ENCODE peak calls at places on chromosomes 11 and 22, in seven cellular contexts. A is neuronal stem cell, D is HL-60, M is pancreas, G is thoracic aorta, T is H1, Q is vagina. L is an unnamed sample.

GRCh38 chr11:124970925-124971324 is 16.9 kb downstream of the CCDC15 start:
- DNase-seq in A (no peak), D (peak; percentile 55), M (no peak), G (no peak), T (no peak), Q (no peak), L (peak; percentile 20)

GRCh38 chr11:92827132-92827531 is 142.3 kb upstream of the MTNR1B start:
- DNase-seq in A (no peak), D (no peak), M (no peak), G (no peak), T (no peak), Q (no peak), L (no peak)

GRCh38 chr22:39300198-39300830 is 19.1 kb downstream of the RPL3 start:
- DNase-seq in A (no peak), D (peak; percentile 70), M (no peak), G (no peak), T (no peak), Q (no peak), L (no peak)

GRCh38 chr22:18970180-18970947 is 34.3 kb upstream of the PRODH start:
- DNase-seq in A (peak; percentile 49), D (no peak), M (peak; percentile 72), G (no peak), T (no peak), Q (no peak), L (no peak)

GRCh38 chr11:12131943-12132789 is 21.8 kb downstream of the MICAL2 start:
- DNase-seq in A (no peak), D (no peak), M (no peak), G (no peak), T (no peak), Q (no peak), L (no peak)

GRCh38 chr11:125381499-125381898 is 114.6 kb downstream of the FEZ1 start:
- DNase-seq in A (no peak), D (no peak), M (no peak), G (no peak), T (no peak), Q (no peak), L (no peak)

GRCh38 chr11:13145461-13145860 is 132.1 kb upstream of the BMAL1 start:
- DNase-seq in A (no peak), D (no peak), M (no peak), G (no peak), T (no peak), Q (no peak), L (no peak)

GRCh38 chr11:73989156-73989555 is 6.5 kb upstream of the UCP2 start:
- DNase-seq in A (no peak), D (no peak), M (no peak), G (no peak), T (no peak), Q (no peak), L (no peak)

GRCh38 chr11:112163875-112164521 is at the start of gene IL18:
- DNase-seq in A (no peak), D (peak; percentile 41), M (peak; percentile 64), G (no peak), T (no peak), Q (no peak), L (no peak)

GRCh38 chr11:60899021-60899936 is 7.1 kb downstream of the PRPF19 start:
- DNase-seq in A (peak; percentile 59), D (no peak), M (no peak), G (no peak), T (no peak), Q (no peak), L (peak; percentile 55)

GRCh38 chr11:26234451-26234850 is 97.5 kb upstream of the ANO3 start:
- DNase-seq in A (no peak), D (no peak), M (no peak), G (no peak), T (no peak), Q (no peak), L (no peak)

GRCh38 chr22:42814215-42814614 is 42.9 kb downstream of the ARFGAP3 start:
- DNase-seq in A (no peak), D (no peak), M (no peak), G (no peak), T (no peak), Q (no peak), L (no peak)

GRCh38 chr11:125454047-125454446 is 42.0 kb downstream of the FEZ1 start:
- DNase-seq in A (no peak), D (no peak), M (no peak), G (no peak), T (no peak), Q (no peak), L (no peak)

GRCh38 chr11:59767212-59767611 is 12.0 kb downstream of the STX3 start:
- DNase-seq in A (no peak), D (no peak), M (no peak), G (no peak), T (no peak), Q (no peak), L (no peak)

GRCh38 chr11:107151158-107151557 is 132.9 kb upstream of the GUCY1A2 start:
- DNase-seq in A (no peak), D (no peak), M (no peak), G (no peak), T (no peak), Q (no peak), L (no peak)

GRCh38 chr22:49616356-49617231 is 211.1 kb downstream of the BRD1 start:
- DNase-seq in A (no peak), D (no peak), M (peak; percentile 48), G (no peak), T (no peak), Q (no peak), L (no peak)

GRCh38 chr22:25497269-25497668 is 67.2 kb upstream of the GRK3 start:
- DNase-seq in A (no peak), D (no peak), M (no peak), G (no peak), T (no peak), Q (no peak), L (no peak)

GRCh38 chr11:12167098-12167999 is 57.0 kb downstream of the MICAL2 start:
- DNase-seq in A (no peak), D (no peak), M (no peak), G (peak; percentile 78), T (no peak), Q (no peak), L (no peak)

GRCh38 chr11:44246726-44247125 is 63.2 kb downstream of the ALX4 start:
- DNase-seq in A (no peak), D (no peak), M (no peak), G (no peak), T (no peak), Q (no peak), L (no peak)

GRCh38 chr11:1297011-1297575 is 12.3 kb downstream of the TOLLIP start:
- DNase-seq in A (no peak), D (no peak), M (peak; percentile 55), G (no peak), T (no peak), Q (no peak), L (no peak)

GRCh38 chr22:38032681-38033521 is 24.3 kb upstream of the PICK1 start:
- DNase-seq in A (no peak), D (peak; percentile 45), M (no peak), G (no peak), T (no peak), Q (no peak), L (no peak)

GRCh38 chr11:19530505-19530904 is 182.1 kb upstream of the NAV2 start:
- DNase-seq in A (no peak), D (no peak), M (no peak), G (no peak), T (no peak), Q (no peak), L (no peak)

GRCh38 chr22:43566021-43566420 is 154.2 kb downstream of the MPPED1 start:
- DNase-seq in A (no peak), D (no peak), M (no peak), G (no peak), T (no peak), Q (no peak), L (no peak)

GRCh38 chr22:23281406-23282088 is 101.2 kb downstream of the BCR start:
- DNase-seq in A (peak; percentile 84), D (peak; percentile 62), M (peak; percentile 90), G (peak; percentile 69), T (peak; percentile 68), Q (no peak), L (peak; percentile 80)

GRCh38 chr11:66717925-66718319 is 11.1 kb downstream of the SPTBN2 start:
- DNase-seq in A (no peak), D (no peak), M (no peak), G (no peak), T (no peak), Q (no peak), L (no peak)

GRCh38 chr11:85076535-85077330 is 550.4 kb downstream of the DLG2 start:
- DNase-seq in A (no peak), D (no peak), M (no peak), G (no peak), T (no peak), Q (no peak), L (no peak)

GRCh38 chr22:37735054-37735453 is 38.2 kb downstream of the TRIOBP start:
- DNase-seq in A (peak; percentile 48), D (no peak), M (peak; percentile 73), G (no peak), T (no peak), Q (no peak), L (no peak)

GRCh38 chr11:27347361-27347760 is 15.7 kb downstream of the CCDC34 start:
- DNase-seq in A (no peak), D (no peak), M (no peak), G (no peak), T (no peak), Q (no peak), L (no peak)
- H3K27ac ChIP-seq in A (no peak overlapping the region), D (no peak overlapping the region), M (no peak overlapping the region), G (no peak overlapping the region), T (no peak overlapping the region), Q (no peak overlapping the region), L (no peak overlapping the region)

GRCh38 chr22:35995772-35996171 is 32.9 kb downstream of the RBFOX2 start:
- DNase-seq in A (no peak), D (no peak), M (no peak), G (peak; percentile 27), T (no peak), Q (no peak), L (no peak)
- H3K27ac ChIP-seq in A (no peak overlapping the region), D (no peak overlapping the region), M (peak overlapping the region; percentile 42), G (peak overlapping the region; percentile 66), T (no peak overlapping the region), Q (peak overlapping the region; percentile 81), L (no peak overlapping the region)

DNA sequence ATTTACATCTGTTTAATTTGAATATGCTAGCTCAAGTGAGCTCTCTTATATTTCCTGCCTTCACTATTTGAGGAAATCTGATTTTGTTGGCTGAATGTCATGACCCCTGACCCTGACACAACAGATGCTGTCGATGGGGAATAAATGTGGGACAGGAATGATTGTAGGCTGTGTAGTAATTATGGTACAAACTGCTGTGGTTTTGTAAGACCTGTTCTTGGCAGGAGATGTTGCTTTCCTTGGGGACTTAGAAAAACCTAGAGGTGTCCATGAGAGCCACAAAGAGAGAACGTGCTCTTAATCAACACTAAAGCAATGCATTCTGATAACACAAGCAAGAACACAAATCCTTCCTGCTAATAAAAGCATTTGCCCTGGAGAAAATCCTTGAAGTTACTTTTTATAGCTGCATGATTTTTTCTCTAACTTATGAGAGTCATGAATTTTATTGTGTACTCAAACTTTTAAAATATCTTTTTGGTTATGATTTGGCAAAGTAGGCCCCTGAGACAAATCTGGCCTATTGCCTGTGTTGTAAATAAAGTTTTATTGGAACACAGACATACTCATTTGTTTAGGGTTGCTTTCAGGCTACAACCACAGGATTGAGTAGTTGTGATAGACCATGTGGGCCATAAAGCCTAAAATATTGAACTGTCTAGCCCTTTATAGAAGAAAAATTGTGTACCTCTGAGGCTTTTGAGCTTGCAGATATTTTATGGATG is 90.2 kb downstream of the DDX10 start:
- DNase-seq in A (no peak), D (no peak), M (no peak), G (no peak), T (no peak), Q (no peak), L (no peak)
- H3K27ac ChIP-seq in A (no peak overlapping the region), D (no peak overlapping the region), M (no peak overlapping the region), G (peak overlapping the region; percentile 67), T (no peak overlapping the region), Q (no peak overlapping the region), L (no peak overlapping the region)

GRCh38 chr11:114078423-114078822 is 18.9 kb downstream of the ZBTB16 start:
- DNase-seq in A (no peak), D (no peak), M (no peak), G (no peak), T (no peak), Q (no peak), L (no peak)
- H3K27ac ChIP-seq in A (no peak overlapping the region), D (peak overlapping the region; percentile 94), M (peak overlapping the region; percentile 61), G (peak overlapping the region; percentile 80), T (no peak overlapping the region), Q (peak overlapping the region; percentile 68), L (no peak overlapping the region)